ENCODE peak calls at places on chromosomes 7 and 10, in nine cellular contexts. Y is stimulated activated CD4-positive, alpha-beta T cell treated with anti-CD3 and anti-CD28 coated beads, Interleukin-2, amount 100 ng/mL, for 24 hours; I is activated T-cell treated with anti-CD3 and anti-CD28 coated beads, Interleukin-2, amount 50 U/mL, for 72 hours; B is NCI-H1092; R is ACHN; P is neuronal stem cell; A is NCI-H1417; J is activated CD4-positive, CD25-positive, alpha-beta regulatory T cell; G is HEK293T. F is an unnamed sample.

GRCh38 chr7:2621948-2622640 is 9.7 kb upstream of the TTYH3 start:
- DNase-seq in B (peak), I (no peak), G (no peak), A (no peak), J (no peak), R (no peak), P (no peak), Y (no peak), F (no peak)

GRCh38 chr10:15461353-15462108 is 90.4 kb upstream of the FAM171A1 start:
- DNase-seq in J (no peak), B (no peak), R (no peak), A (no peak), I (no peak), P (no peak), G (no peak), Y (no peak), F (no peak)

GRCh38 chr7:140559410-140559809 is 80.1 kb upstream of the MKRN1 start:
- DNase-seq in B (no peak), G (no peak), P (no peak), Y (no peak), J (no peak), A (no peak), R (no peak), I (no peak), F (no peak)

GRCh38 chr10:113550365-113550764 is 2.5 kb upstream of the HABP2 start:
- DNase-seq in G (no peak), A (no peak), P (no peak), J (no peak), R (peak), B (no peak), Y (no peak), I (no peak), F (no peak)

GRCh38 chr10:50312464-50313437 is 61.4 kb upstream of the ASAH2 start:
- DNase-seq in B (no peak), R (no peak), G (no peak), P (no peak), Y (no peak), A (no peak), J (no peak), I (no peak), F (no peak)

GRCh38 chr10:21297525-21298383 is 227.7 kb downstream of the SKIDA1 start:
- DNase-seq in I (no peak), B (no peak), A (no peak), P (no peak), Y (no peak), J (no peak), R (peak), G (no peak), F (no peak)

GRCh38 chr7:19061331-19061730 is 56.1 kb downstream of the TWIST1 start:
- DNase-seq in I (no peak), J (no peak), B (no peak), R (no peak), P (no peak), G (no peak), A (no peak), Y (no peak), F (no peak)

GRCh38 chr7:29871787-29872398 is 65.6 kb downstream of the WIPF3 start:
- DNase-seq in J (no peak), A (no peak), I (no peak), Y (no peak), B (no peak), G (no peak), P (no peak), R (no peak), F (no peak)

GRCh38 chr10:50637003-50637579 is 13.3 kb upstream of the SGMS1 start:
- DNase-seq in P (no peak), G (no peak), I (no peak), Y (no peak), A (no peak), B (no peak), J (no peak), R (no peak), F (no peak)

GRCh38 chr7:3771906-3772305 is 470.9 kb downstream of the SDK1 start:
- DNase-seq in P (no peak), I (no peak), B (no peak), R (no peak), G (no peak), J (no peak), A (no peak), Y (no peak), F (no peak)

GRCh38 chr10:86632009-86632800 is 22.1 kb upstream of the OPN4 start:
- DNase-seq in B (peak), A (no peak), G (no peak), Y (no peak), R (no peak), J (no peak), P (peak), I (peak), F (no peak)

GRCh38 chr10:120719333-120719732 is 131.8 kb upstream of the WDR11 start:
- DNase-seq in R (no peak), B (no peak), J (no peak), Y (no peak), G (no peak), I (no peak), A (no peak), P (no peak), F (no peak)

GRCh38 chr10:88372051-88372450 is 211.1 kb downstream of the RNLS start:
- DNase-seq in Y (no peak), P (no peak), B (no peak), J (no peak), G (no peak), A (no peak), I (no peak), R (no peak), F (no peak)

GRCh38 chr7:128876978-128877755 is 14.5 kb downstream of the ATP6V1F start:
- DNase-seq in G (no peak), I (no peak), J (no peak), P (no peak), Y (no peak), B (no peak), R (no peak), A (no peak), F (no peak)